ENCODE peak calls at places on chromosomes 6 and 20, in seven cellular contexts. I is pancreas, G is HFFc6, U is substantia nigra, T is heart left ventricle, Z is NCI-H82, A is ELR. V is an unnamed sample.

GRCh38 chr20:50056408-50056926 is 56.5 kb downstream of the UBE2V1 start:
- DNase-seq in I (no peak), Z (no peak), U (no peak), G (no peak), T (no peak), A (no peak), V (no peak)

GRCh38 chr6:21922086-21922485 is 328.5 kb downstream of the SOX4 start:
- DNase-seq in U (no peak), T (no peak), Z (no peak), I (no peak), G (peak; percentile 22), A (no peak), V (no peak)

GRCh38 chr6:3159805-3160781 is 2.7 kb upstream of the TUBB2A start:
- DNase-seq in I (peak; percentile 80), Z (no peak), G (no peak), T (peak; percentile 21), U (no peak), A (no peak), V (peak; percentile 86)

GRCh38 chr6:44342489-44342888 is at the start of gene SPATS1:
- DNase-seq in A (peak; percentile 22), U (peak; percentile 1), Z (no peak), G (no peak), I (peak; percentile 69), T (peak; percentile 16), V (no peak)

GRCh38 chr6:53746442-53747103 is 48.2 kb upstream of the LRRC1 start:
- DNase-seq in U (no peak), A (no peak), I (no peak), Z (peak; percentile 27), G (no peak), T (no peak), V (no peak)

GRCh38 chr6:16206595-16207037 is 31.8 kb upstream of the GMPR start:
- DNase-seq in Z (peak; percentile 82), A (peak; percentile 88), T (peak; percentile 59), G (peak; percentile 88), I (no peak), U (peak; percentile 30), V (peak; percentile 76)

GRCh38 chr6:2480267-2480966 is 235.0 kb upstream of the GMDS start:
- DNase-seq in A (no peak), T (peak; percentile 57), Z (no peak), G (no peak), I (no peak), U (peak; percentile 20), V (no peak)

GRCh38 chr6:101417899-101418298 is 24.4 kb downstream of the GRIK2 start:
- DNase-seq in U (no peak), Z (no peak), G (no peak), I (no peak), A (no peak), T (no peak), V (no peak)

GRCh38 chr6:51618563-51618962 is 468.9 kb downstream of the PKHD1 start:
- DNase-seq in A (peak; percentile 5), I (no peak), Z (peak; percentile 44), T (no peak), U (no peak), G (no peak), V (no peak)

GRCh38 chr6:56374841-56375369 is 127.5 kb upstream of the COL21A1 start:
- DNase-seq in Z (no peak), G (peak; percentile 47), A (peak; percentile 44), I (no peak), U (no peak), T (peak; percentile 51), V (no peak)

GRCh38 chr20:51529758-51530157 is 12.8 kb downstream of the NFATC2 start:
- DNase-seq in G (no peak), I (no peak), U (no peak), A (peak; percentile 36), T (no peak), Z (no peak), V (no peak)

GRCh38 chr6:67956352-67956751 is 678.7 kb upstream of the ADGRB3 start:
- DNase-seq in T (no peak), U (no peak), I (no peak), A (no peak), Z (no peak), G (no peak), V (no peak)

GRCh38 chr20:15673206-15673605 is 900.0 kb downstream of the KIF16B start:
- DNase-seq in T (no peak), G (peak; percentile 85), Z (no peak), U (no peak), A (peak; percentile 15), I (no peak), V (no peak)

GRCh38 chr6:169895000-169895759 is 143.8 kb downstream of the ERMARD start:
- DNase-seq in G (no peak), Z (no peak), U (no peak), A (no peak), T (no peak), I (no peak), V (no peak)

GRCh38 chr6:145844933-145845531 is 30.4 kb upstream of the FBXO30 start:
- DNase-seq in I (no peak), T (peak; percentile 7), A (no peak), Z (peak; percentile 90), G (no peak), U (no peak), V (no peak)

GRCh38 chr6:147782302-147782701 is 273.8 kb downstream of the SAMD5 start:
- DNase-seq in A (peak; percentile 41), I (no peak), G (no peak), U (no peak), T (no peak), Z (peak; percentile 95), V (no peak)

GRCh38 chr20:1266167-1266973 is at the start of gene SNPH:
- DNase-seq in A (peak; percentile 82), G (peak; percentile 53), U (peak; percentile 40), I (peak; percentile 82), Z (peak; percentile 76), T (peak; percentile 77), V (peak; percentile 79)

GRCh38 chr20:46361386-46361785 is 45.0 kb downstream of the ELMO2 start:
- DNase-seq in G (no peak), A (no peak), T (no peak), Z (no peak), U (no peak), I (no peak), V (no peak)

GRCh38 chr6:71489736-71490135 is 201.1 kb downstream of the OGFRL1 start:
- DNase-seq in Z (no peak), U (no peak), I (no peak), G (peak; percentile 82), T (no peak), A (peak; percentile 91), V (no peak)

GRCh38 chr6:42263165-42263852 is 45.6 kb upstream of the MRPS10 start:
- DNase-seq in G (no peak), A (no peak), I (no peak), T (no peak), Z (no peak), U (no peak), V (no peak)

GRCh38 chr20:40073535-40074111 is 615.4 kb downstream of the MAFB start:
- DNase-seq in G (no peak), U (no peak), T (no peak), I (no peak), A (no peak), Z (peak; percentile 58), V (no peak)

GRCh38 chr20:1982666-1983065 is 11.2 kb downstream of the PDYN start:
- DNase-seq in T (no peak), Z (no peak), I (no peak), A (no peak), G (no peak), U (no peak), V (no peak)

GRCh38 chr20:24350923-24351368 is 118.5 kb upstream of the SYNDIG1 start:
- DNase-seq in T (no peak), I (no peak), U (no peak), Z (no peak), A (peak; percentile 54), G (peak; percentile 75), V (no peak)

GRCh38 chr6:71209626-71210025 is 79.0 kb upstream of the OGFRL1 start:
- DNase-seq in Z (no peak), I (no peak), A (no peak), U (no peak), G (no peak), T (no peak), V (no peak)

GRCh38 chr20:63873477-63873971 is 8.5 kb downstream of the TPD52L2 start:
- DNase-seq in Z (no peak), A (peak; percentile 97), T (peak; percentile 60), G (peak; percentile 76), I (no peak), U (no peak), V (no peak)

GRCh38 chr6:22147983-22148797 is 148.6 kb downstream of the PRL start:
- DNase-seq in Z (peak; percentile 91), A (peak; percentile 7), I (no peak), G (peak; percentile 58), T (peak; percentile 53), U (peak; percentile 18), V (peak; percentile 40)

GRCh38 chr20:33658929-33659328 is 3.2 kb upstream of the C20orf144 start:
- DNase-seq in I (no peak), T (no peak), A (no peak), G (no peak), U (no peak), Z (no peak), V (no peak)

V was measured in mucosa of descending colon.